ENCODE peak calls at places on chromosomes 5 and 9, in four cellular contexts. One of them, this sample, is unnamed.

GRCh38 chr9:116340270-116340669 is 186.7 kb downstream of the PAPPA start:
- DNase-seq in cardiac muscle cell: no peak
- DNase-seq in central memory CD4-positive, alpha-beta T cell: no peak
- DNase-seq in lower leg skin: no peak
- DNase-seq in this sample: no peak

GRCh38 chr9:4530375-4530774 is 40.1 kb downstream of the SLC1A1 start:
- DNase-seq in cardiac muscle cell: peak
- DNase-seq in central memory CD4-positive, alpha-beta T cell: peak
- DNase-seq in lower leg skin: no peak
- DNase-seq in this sample: no peak

GRCh38 chr9:127204771-127205470 is 59.7 kb upstream of the GARNL3 start:
- DNase-seq in cardiac muscle cell: peak
- DNase-seq in central memory CD4-positive, alpha-beta T cell: no peak
- DNase-seq in lower leg skin: no peak
- DNase-seq in this sample: no peak

GRCh38 chr9:128442150-128442549 is 13.7 kb upstream of the ODF2 start:
- DNase-seq in cardiac muscle cell: no peak
- DNase-seq in central memory CD4-positive, alpha-beta T cell: no peak
- DNase-seq in lower leg skin: no peak
- DNase-seq in this sample: no peak

GRCh38 chr5:31453522-31453921 is 78.4 kb downstream of the DROSHA start:
- DNase-seq in cardiac muscle cell: no peak
- DNase-seq in central memory CD4-positive, alpha-beta T cell: no peak
- DNase-seq in lower leg skin: no peak
- DNase-seq in this sample: no peak

GRCh38 chr9:88741335-88741734 is 206.4 kb downstream of the NXNL2 start:
- DNase-seq in cardiac muscle cell: no peak
- DNase-seq in central memory CD4-positive, alpha-beta T cell: no peak
- DNase-seq in lower leg skin: no peak
- DNase-seq in this sample: no peak

GRCh38 chr9:22622823-22623222 is 176.2 kb downstream of the DMRTA1 start:
- DNase-seq in cardiac muscle cell: no peak
- DNase-seq in central memory CD4-positive, alpha-beta T cell: no peak
- DNase-seq in lower leg skin: no peak
- DNase-seq in this sample: no peak

GRCh38 chr5:38347040-38347763 is 88.8 kb downstream of the EGFLAM start:
- DNase-seq in cardiac muscle cell: no peak
- DNase-seq in central memory CD4-positive, alpha-beta T cell: no peak
- DNase-seq in lower leg skin: no peak
- DNase-seq in this sample: no peak

GRCh38 chr5:174837919-174838902 is 113.8 kb downstream of the MSX2 start:
- DNase-seq in cardiac muscle cell: peak
- DNase-seq in central memory CD4-positive, alpha-beta T cell: no peak
- DNase-seq in lower leg skin: no peak
- DNase-seq in this sample: no peak

GRCh38 chr5:133052317-133053175 is 733 bp downstream of the HSPA4 start:
- DNase-seq in cardiac muscle cell: peak
- DNase-seq in central memory CD4-positive, alpha-beta T cell: peak
- DNase-seq in lower leg skin: peak
- DNase-seq in this sample: peak

GRCh38 chr9:106613250-106613737 is 249.7 kb upstream of the ZNF462 start:
- DNase-seq in cardiac muscle cell: no peak
- DNase-seq in central memory CD4-positive, alpha-beta T cell: no peak
- DNase-seq in lower leg skin: no peak
- DNase-seq in this sample: no peak

GRCh38 chr5:67971223-67971830 is 244.2 kb upstream of the PIK3R1 start:
- DNase-seq in cardiac muscle cell: peak
- DNase-seq in central memory CD4-positive, alpha-beta T cell: no peak
- DNase-seq in lower leg skin: peak
- DNase-seq in this sample: no peak

GRCh38 chr5:35247645-35248034 is 17.4 kb upstream of the PRLR start:
- DNase-seq in cardiac muscle cell: peak
- DNase-seq in central memory CD4-positive, alpha-beta T cell: no peak
- DNase-seq in lower leg skin: no peak
- DNase-seq in this sample: no peak

GRCh38 chr9:6644346-6645152 is 980 bp downstream of the GLDC start:
- DNase-seq in cardiac muscle cell: no peak
- DNase-seq in central memory CD4-positive, alpha-beta T cell: no peak
- DNase-seq in lower leg skin: no peak
- DNase-seq in this sample: no peak

GRCh38 chr5:97909541-97909940 is 726.5 kb upstream of the RIOK2 start:
- DNase-seq in cardiac muscle cell: no peak
- DNase-seq in central memory CD4-positive, alpha-beta T cell: no peak
- DNase-seq in lower leg skin: no peak
- DNase-seq in this sample: no peak

GRCh38 chr5:34891981-34892380 is 23.3 kb downstream of the RAD1 start:
- DNase-seq in cardiac muscle cell: peak
- DNase-seq in central memory CD4-positive, alpha-beta T cell: no peak
- DNase-seq in lower leg skin: no peak
- DNase-seq in this sample: no peak

GRCh38 chr9:3880851-3881250 is 355.1 kb upstream of the RFX3 start:
- DNase-seq in cardiac muscle cell: peak
- DNase-seq in central memory CD4-positive, alpha-beta T cell: no peak
- DNase-seq in lower leg skin: no peak
- DNase-seq in this sample: no peak

GRCh38 chr9:19026375-19026774 is 6.6 kb downstream of the SAXO1 start:
- DNase-seq in cardiac muscle cell: peak
- DNase-seq in central memory CD4-positive, alpha-beta T cell: no peak
- DNase-seq in lower leg skin: no peak
- DNase-seq in this sample: no peak

GRCh38 chr9:112384219-112384618 is 4.3 kb downstream of the HSDL2 start:
- DNase-seq in cardiac muscle cell: no peak
- DNase-seq in central memory CD4-positive, alpha-beta T cell: no peak
- DNase-seq in lower leg skin: no peak
- DNase-seq in this sample: no peak

GRCh38 chr9:137989156-137989555 is 111.6 kb downstream of the CACNA1B start:
- DNase-seq in cardiac muscle cell: no peak
- DNase-seq in central memory CD4-positive, alpha-beta T cell: no peak
- DNase-seq in lower leg skin: peak
- DNase-seq in this sample: no peak

This sample was measured in NCI-H1048.